ENCODE peak calls at places on chromosomes 16 and 17, in four cellular contexts. M, I, Y and E are unnamed samples.
A peak's percentile ranks its signal among the peaks of the same experiment; 100 is the strongest.

GRCh38 chr16:81527477-81528178 is 83.0 kb downstream of the CMIP start:
- DNase-seq in M (no peak), I (no peak), Y (no peak), E (no peak)

GRCh38 chr17:43578699-43579569 is 32.8 kb upstream of the ETV4 start:
- DNase-seq in M (peak; percentile 81), I (peak; percentile 72), Y (no peak), E (peak; percentile 22)

GRCh38 chr17:32822996-32823395 is 53.9 kb downstream of the MYO1D start:
- DNase-seq in M (no peak), I (no peak), Y (no peak), E (no peak)

GRCh38 chr16:27639588-27640276 is 89.8 kb downstream of the KATNIP start:
- DNase-seq in M (peak; percentile 56), I (peak; percentile 47), Y (peak; percentile 43), E (peak; percentile 45)

GRCh38 chr17:50311483-50311882 is 34.4 kb upstream of the XYLT2 start:
- DNase-seq in M (no peak), I (no peak), Y (no peak), E (no peak)

GRCh38 chr16:8310356-8310755 is 280.0 kb downstream of the TMEM114 start:
- DNase-seq in M (no peak), I (peak; percentile 60), Y (no peak), E (no peak)

GRCh38 chr16:72664122-72664479 is 383.8 kb downstream of the ZFHX3 start:
- DNase-seq in M (no peak), I (no peak), Y (no peak), E (no peak)

GRCh38 chr16:4116328-4117249 is at the start of gene ADCY9:
- DNase-seq in M (peak; percentile 41), I (peak; percentile 70), Y (peak; percentile 65), E (peak; percentile 74)

GRCh38 chr17:29617481-29618271 is 5.0 kb downstream of the CORO6 start:
- DNase-seq in M (no peak), I (no peak), Y (peak; percentile 73), E (peak; percentile 76)

GRCh38 chr17:39073916-39074315 is 77.5 kb downstream of the PLXDC1 start:
- DNase-seq in M (no peak), I (no peak), Y (no peak), E (no peak)

GRCh38 chr17:47872651-47873161 is 21.7 kb upstream of the SP6 start:
- DNase-seq in M (peak; percentile 21), I (no peak), Y (no peak), E (no peak)

GRCh38 chr16:75628351-75628750 is 5.3 kb upstream of the ADAT1 start:
- DNase-seq in M (no peak), I (no peak), Y (no peak), E (peak; percentile 33)

GRCh38 chr16:53358884-53359283 is 75.4 kb upstream of the RBL2 start:
- DNase-seq in M (no peak), I (no peak), Y (no peak), E (no peak)

GRCh38 chr17:41322264-41322902 is 6.9 kb upstream of the KRTAP17-1 start:
- DNase-seq in M (peak; percentile 75), I (no peak), Y (peak; percentile 15), E (no peak)

GRCh38 chr17:34366051-34366450 is 3.0 kb upstream of the CCL1 start:
- DNase-seq in M (no peak), I (no peak), Y (no peak), E (no peak)

GRCh38 chr16:67372664-67373063 is 20.6 kb downstream of the TPPP3 start:
- DNase-seq in M (peak; percentile 30), I (no peak), Y (peak; percentile 77), E (no peak)

GRCh38 chr17:39671651-39672521 is 3.6 kb downstream of the PNMT start:
- DNase-seq in M (peak; percentile 53), I (peak; percentile 68), Y (no peak), E (peak; percentile 58)

GRCh38 chr16:88923926-88924833 is 52.8 kb downstream of the CBFA2T3 start:
- DNase-seq in M (peak; percentile 58), I (peak; percentile 56), Y (no peak), E (no peak)

GRCh38 chr16:85425061-85425662 is 188.0 kb upstream of the GSE1 start:
- DNase-seq in M (no peak), I (peak; percentile 2), Y (no peak), E (peak; percentile 1)

GRCh38 chr17:70808596-70808995 is 639.3 kb downstream of the KCNJ2 start:
- DNase-seq in M (peak; percentile 42), I (no peak), Y (no peak), E (no peak)

GRCh38 chr17:48340916-48341315 is 89.1 kb downstream of the SKAP1 start:
- DNase-seq in M (no peak), I (no peak), Y (no peak), E (no peak)

GRCh38 chr16:24499193-24499814 is 40.1 kb upstream of the RBBP6 start:
- DNase-seq in M (peak; percentile 31), I (peak; percentile 22), Y (peak; percentile 12), E (peak; percentile 71)

GRCh38 chr16:1063728-1064127 is 8.8 kb upstream of the SSTR5 start:
- DNase-seq in M (no peak), I (no peak), Y (no peak), E (no peak)

GRCh38 chr16:85238233-85238647 is 126.0 kb upstream of the CIBAR2 start:
- DNase-seq in M (no peak), I (no peak), Y (peak; percentile 29), E (peak; percentile 40)

GRCh38 chr16:65196696-65197095 is 74.8 kb upstream of the CDH11 start:
- DNase-seq in M (no peak), I (peak; percentile 38), Y (no peak), E (no peak)

GRCh38 chr17:50127661-50128361 is 2.1 kb downstream of the SAMD14 start:
- DNase-seq in M (peak; percentile 88), I (no peak), Y (no peak), E (no peak)

GRCh38 chr16:27432600-27432957 is 30.6 kb downstream of the IL21R start:
- DNase-seq in M (peak; percentile 89), I (no peak), Y (no peak), E (peak; percentile 1)

GRCh38 chr17:45426561-45426960 is 6.1 kb downstream of the ARHGAP27 start:
- DNase-seq in M (no peak), I (no peak), Y (no peak), E (no peak)

GRCh38 chr17:46943511-46944393 is 20.8 kb downstream of the GOSR2 start:
- DNase-seq in M (peak; percentile 49), I (peak; percentile 86), Y (peak; percentile 37), E (no peak)

GRCh38 chr17:77373298-77374169 is 232.8 kb downstream of the SEC14L1 start:
- DNase-seq in M (no peak), I (peak; percentile 43), Y (no peak), E (peak; percentile 63)

GRCh38 chr16:5633845-5634440 is 536.3 kb upstream of the EEF2KMT start:
- DNase-seq in M (peak; percentile 10), I (no peak), Y (no peak), E (no peak)

GRCh38 chr16:69927056-69927757 is 23.9 kb upstream of the CLEC18A start:
- DNase-seq in M (no peak), I (peak; percentile 36), Y (peak; percentile 73), E (no peak)

GRCh38 chr17:21282231-21282630 is 2.3 kb upstream of the MAP2K3 start:
- DNase-seq in M (peak; percentile 99), I (peak; percentile 64), Y (no peak), E (no peak)

GRCh38 chr17:14201595-14201994 is 35.1 kb downstream of the CDRT15 start:
- DNase-seq in M (no peak), I (no peak), Y (no peak), E (no peak)